ENCODE peak calls at places on chromosome 20, in six cellular contexts. D is CD8-positive, alpha-beta memory T cell; J is ovary; B is Peyer's patch; Q is hepatocyte; L is HCT116. M is an unnamed sample. For H3K9me3, the result is how much of the 10 kb centered on the place peaks cover.

GRCh38 chr20:25487975-25488374 is 80.5 kb downstream of the GINS1 start:
- DNase-seq in J (peak), Q (no peak), B (no peak), D (no peak), L (no peak), M (no peak)

GRCh38 chr20:6819599-6819998 is 52.1 kb downstream of the BMP2 start:
- DNase-seq in J (no peak), B (no peak), L (no peak), Q (peak), D (no peak), M (no peak)

GRCh38 chr20:608970-609369 is 1.1 kb downstream of the TCF15 start:
- DNase-seq in J (no peak), Q (no peak), L (no peak), D (no peak), B (no peak), M (no peak)

GRCh38 chr20:50283922-50284810 is 93.5 kb downstream of the CEBPB start:
- DNase-seq in D (no peak), Q (peak), L (peak), J (peak), B (peak), M (peak)

GRCh38 chr20:51688600-51688999 is 79.6 kb downstream of the ATP9A start:
- DNase-seq in D (no peak), B (no peak), Q (no peak), J (no peak), L (no peak), M (no peak)

GRCh38 chr20:21125072-21125848 is 622 bp upstream of the KIZ start:
- DNase-seq in J (no peak), B (peak), L (peak), Q (peak), D (no peak), M (no peak)

GRCh38 chr20:17657079-17657825 is 24.8 kb downstream of the RRBP1 start:
- DNase-seq in J (no peak), D (no peak), Q (no peak), B (no peak), L (no peak), M (no peak)

GRCh38 chr20:23350855-23351838 is 556 bp downstream of the NXT1 start:
- DNase-seq in J (no peak), Q (peak), L (peak), B (peak), D (peak), M (peak)

GRCh38 chr20:51134405-51134804 is 111.5 kb upstream of the KCNG1 start:
- DNase-seq in Q (no peak), J (no peak), L (no peak), D (no peak), B (peak), M (no peak)

GRCh38 chr20:35013421-35014411 is 58.0 kb downstream of the MYH7B start:
- DNase-seq in Q (no peak), L (no peak), J (no peak), D (no peak), B (peak), M (peak)

GRCh38 chr20:42340358-42340757 is 722.2 kb upstream of the CHD6 start:
- DNase-seq in B (no peak), Q (no peak), L (no peak), J (no peak), D (no peak), M (no peak)

GRCh38 chr20:56328861-56329260 is 29.9 kb upstream of the FAM210B start:
- DNase-seq in D (no peak), B (no peak), Q (peak), L (no peak), J (no peak), M (no peak)

GRCh38 chr20:56322661-56323060 is 36.1 kb upstream of the FAM210B start:
- DNase-seq in D (no peak), Q (no peak), B (no peak), J (no peak), L (no peak), M (no peak)

GRCh38 chr20:56323656-56324055 is 35.1 kb upstream of the FAM210B start:
- DNase-seq in L (no peak), B (no peak), J (no peak), Q (no peak), D (no peak), M (no peak)

GRCh38 chr20:56324806-56325205 is 34.0 kb upstream of the FAM210B start:
- DNase-seq in D (no peak), Q (no peak), B (no peak), J (no peak), L (no peak), M (no peak)
- H3K9me3 ChIP-seq in D (under half), Q (under half), B (under half), J (under half), L (under half), M (under half)

GRCh38 chr20:62805365-62805710 is 703 bp downstream of the OGFR start:
- DNase-seq in L (no peak), D (no peak), Q (peak), J (no peak), B (no peak), M (no peak)
- H3K27ac ChIP-seq in L (peak), D (peak), Q (peak), J (peak), B (peak), M (peak)

GRCh38 chr20:59220161-59220560 is 56.5 kb downstream of the ZNF831 start:
- DNase-seq in L (no peak), J (no peak), B (no peak), D (no peak), Q (no peak), M (no peak)

GRCh38 chr20:59222982-59223610 is 59.5 kb downstream of the ZNF831 start:
- DNase-seq in Q (peak), L (no peak), D (no peak), J (no peak), B (no peak), M (no peak)

GRCh38 chr20:59221049-59221748 is 57.6 kb downstream of the ZNF831 start:
- DNase-seq in Q (no peak), D (no peak), B (no peak), L (no peak), J (no peak), M (no peak)

GRCh38 chr20:59222239-59222981 is 58.8 kb downstream of the ZNF831 start:
- DNase-seq in D (peak), B (peak), J (peak), Q (peak), L (peak), M (peak)

DNA sequence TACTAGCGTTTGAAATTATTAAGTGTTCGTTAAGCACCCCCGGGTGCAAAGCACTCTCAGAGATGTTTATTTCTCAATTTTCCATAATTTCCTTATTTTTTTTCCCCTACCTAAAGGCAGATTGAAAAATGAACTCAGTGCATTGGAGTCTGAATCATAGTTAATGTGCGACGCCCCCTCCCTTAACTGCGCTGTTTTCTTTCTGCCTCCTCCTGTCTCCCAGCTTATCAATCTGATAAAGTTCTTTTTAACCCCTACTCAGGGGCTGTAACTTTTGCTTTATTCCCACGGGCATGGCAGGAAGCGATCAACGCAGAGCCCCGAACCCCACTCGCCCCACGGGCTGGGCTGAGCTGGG is 58.2 kb downstream of the ZNF831 start:
- DNase-seq in Q (no peak), L (no peak), B (no peak), D (no peak), J (no peak), M (no peak)
- H3K4me3 ChIP-seq in Q (peak), L (no peak), B (peak), D (peak), J (peak), M (peak)

DNA sequence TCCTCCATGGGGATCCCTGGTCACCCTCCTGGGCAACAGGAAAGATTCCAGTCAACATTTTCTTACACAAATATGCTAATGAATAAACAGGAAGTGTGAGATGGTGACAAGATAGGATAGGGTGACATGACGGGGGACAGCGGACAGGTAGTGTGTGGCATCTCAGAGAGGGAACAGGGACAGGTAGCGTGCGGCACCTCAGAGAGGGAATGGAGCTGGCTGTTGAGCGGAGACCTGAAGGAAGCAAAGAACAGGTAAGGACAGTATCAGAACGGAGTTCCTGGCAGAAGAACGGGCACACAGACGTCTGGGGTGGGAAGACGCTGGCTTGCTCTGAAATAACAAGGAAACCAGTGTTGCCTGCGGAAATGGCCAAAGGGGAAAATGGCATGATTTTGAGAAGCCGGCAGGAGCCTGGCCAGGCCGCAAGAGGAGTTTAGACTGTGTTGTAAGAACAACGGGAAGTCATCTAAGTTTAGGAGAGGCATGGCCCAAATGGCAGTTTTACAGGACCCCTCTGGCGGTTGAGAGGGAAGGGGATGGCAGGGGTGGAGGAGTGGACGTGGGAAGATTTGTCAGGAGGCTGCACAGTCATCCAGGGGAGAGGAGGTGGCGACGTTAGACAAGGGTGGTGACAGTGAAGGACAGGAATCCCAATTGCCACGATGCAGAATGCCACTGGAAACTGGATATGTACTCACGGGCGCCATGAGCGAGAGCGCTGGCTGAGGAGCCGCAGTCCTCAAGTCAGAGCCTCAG is 111.6 kb downstream of the JPH2 start:
- DNase-seq in J (no peak), L (no peak), B (peak), Q (no peak), D (no peak), M (peak)
- H3K9me3 ChIP-seq in J (under half), L (under half), B (under half), Q (under half), D (under half), M (under half)

DNA sequence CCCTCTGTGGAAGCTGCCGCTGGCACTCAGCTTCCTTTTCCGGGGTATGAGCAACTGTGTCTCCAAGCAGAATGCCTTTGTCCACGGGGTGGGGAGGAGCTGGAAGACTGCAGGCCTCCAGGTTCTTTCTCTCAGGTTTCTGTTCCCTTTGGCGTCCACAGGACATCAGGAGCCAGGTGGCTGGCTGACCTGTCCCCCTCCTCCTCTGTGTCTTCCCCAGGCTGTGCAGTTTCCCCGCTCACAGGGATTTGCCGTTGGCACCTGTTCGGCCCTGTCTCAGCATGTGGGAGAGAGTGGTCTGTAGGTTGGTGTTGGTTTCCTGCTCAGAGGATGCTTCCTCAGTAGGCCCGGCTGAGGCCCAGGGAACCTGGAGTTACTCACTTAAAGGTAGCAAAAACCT is 43.5 kb downstream of the CDS2 start:
- DNase-seq in D (no peak), L (no peak), B (no peak), Q (no peak), J (no peak), M (no peak)
- H3K27ac ChIP-seq in D (no peak), L (no peak), B (no peak), Q (no peak), J (no peak), M (peak)

GRCh38 chr20:58895099-58895795 is 42.7 kb downstream of the GNAS start:
- DNase-seq in B (no peak), L (no peak), Q (no peak), J (no peak), D (no peak), M (no peak)

GRCh38 chr20:58895796-58896180 is 43.3 kb downstream of the GNAS start:
- DNase-seq in L (no peak), Q (no peak), D (no peak), J (no peak), B (no peak), M (no peak)

GRCh38 chr20:58893355-58894151 is 41.0 kb downstream of the GNAS start:
- DNase-seq in D (no peak), L (no peak), B (peak), J (no peak), Q (no peak), M (no peak)

GRCh38 chr20:58892932-58893224 is 40.4 kb downstream of the GNAS start:
- DNase-seq in B (no peak), Q (no peak), L (no peak), J (no peak), D (no peak), M (no peak)

DNA sequence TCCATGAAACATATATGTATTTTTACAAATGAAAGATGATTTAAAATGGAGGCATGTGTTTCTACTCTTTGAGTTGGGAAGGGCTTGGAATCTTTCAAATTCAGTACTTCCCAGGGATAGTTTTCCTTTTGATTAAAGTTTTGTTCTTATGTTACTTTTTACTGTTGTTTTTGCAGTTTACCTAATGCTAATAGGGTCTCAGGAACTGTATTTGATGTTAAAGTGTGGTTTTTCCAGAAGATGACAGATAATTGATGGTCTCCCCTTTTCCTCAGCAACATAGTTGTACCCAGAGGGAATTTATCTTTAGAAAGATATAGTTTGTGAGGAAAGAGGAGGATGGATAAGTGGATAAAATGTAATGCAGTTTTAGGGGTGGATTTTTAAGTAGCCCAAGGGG is 42.1 kb downstream of the GNAS start:
- DNase-seq in Q (no peak), B (no peak), L (no peak), J (no peak), D (no peak), M (no peak)
- H3K4me3 ChIP-seq in Q (peak), B (no peak), L (no peak), J (no peak), D (peak), M (no peak)

M was measured in right atrium auricular region.